ENCODE peak calls at places on chromosomes 1 and 21, in six cellular contexts. W is tibial nerve, J is H1, Y is ovary, R is sigmoid colon, D is SK-N-SH. H is an unnamed sample.
A peak's percentile ranks its signal among the peaks of the same experiment; 100 is the strongest.

GRCh38 chr1:211474426-211474825 is 17.5 kb downstream of the RD3 start:
- DNase-seq in D (no peak), R (no peak), W (no peak), J (no peak), Y (no peak), H (no peak)

GRCh38 chr21:26961704-26962103 is 5.2 kb downstream of the ADAMTS5 start:
- DNase-seq in Y (peak; percentile 59), R (no peak), J (peak; percentile 66), D (peak; percentile 24), W (no peak), H (no peak)

GRCh38 chr1:33178836-33179439 is 2.9 kb downstream of the TRIM62 start:
- DNase-seq in J (no peak), Y (no peak), W (no peak), D (no peak), R (no peak), H (peak; percentile 67)

GRCh38 chr1:168801032-168801745 is 72.2 kb upstream of the DPT start:
- DNase-seq in Y (no peak), J (no peak), R (no peak), W (no peak), D (no peak), H (no peak)

GRCh38 chr1:84390231-84390630 is 8.1 kb upstream of the DNASE2B start:
- DNase-seq in R (no peak), W (no peak), D (no peak), Y (no peak), J (no peak), H (no peak)

GRCh38 chr1:181159451-181160151 is 71.1 kb downstream of the IER5 start:
- DNase-seq in Y (no peak), R (peak; percentile 37), J (no peak), W (no peak), D (no peak), H (peak; percentile 71)

GRCh38 chr1:33342041-33342723 is 21.3 kb upstream of the A3GALT2 start:
- DNase-seq in D (no peak), J (peak; percentile 48), Y (peak; percentile 65), W (peak; percentile 79), R (peak; percentile 93), H (no peak)

GRCh38 chr1:185144233-185144632 is 12.5 kb downstream of the TRMT1L start:
- DNase-seq in Y (no peak), R (no peak), J (no peak), D (no peak), W (no peak), H (no peak)

GRCh38 chr1:173507205-173507846 is 30.2 kb downstream of the PRDX6 start:
- DNase-seq in D (no peak), Y (no peak), J (no peak), R (no peak), W (no peak), H (no peak)

GRCh38 chr1:228087771-228088251 is 5.3 kb downstream of the ARF1 start:
- DNase-seq in R (peak; percentile 58), Y (no peak), D (no peak), J (no peak), W (no peak), H (no peak)

GRCh38 chr1:179807691-179808485 is 64.8 kb downstream of the FAM163A start:
- DNase-seq in D (no peak), R (no peak), Y (no peak), J (no peak), W (no peak), H (no peak)

GRCh38 chr21:42237161-42237560 is 18.2 kb downstream of the ABCG1 start:
- DNase-seq in Y (no peak), D (no peak), R (no peak), W (no peak), J (no peak), H (no peak)

GRCh38 chr1:117284408-117285215 is 73.9 kb upstream of the VTCN1 start:
- DNase-seq in Y (no peak), D (peak; percentile 62), W (no peak), R (no peak), J (no peak), H (no peak)

GRCh38 chr1:34547043-34547674 is 207.7 kb upstream of the GJB5 start:
- DNase-seq in D (peak; percentile 18), Y (no peak), W (no peak), J (peak; percentile 55), R (no peak), H (no peak)

GRCh38 chr1:31923905-31924304 is 14.3 kb downstream of the PTP4A2 start:
- DNase-seq in J (no peak), W (no peak), D (no peak), R (no peak), Y (no peak), H (no peak)

DNA sequence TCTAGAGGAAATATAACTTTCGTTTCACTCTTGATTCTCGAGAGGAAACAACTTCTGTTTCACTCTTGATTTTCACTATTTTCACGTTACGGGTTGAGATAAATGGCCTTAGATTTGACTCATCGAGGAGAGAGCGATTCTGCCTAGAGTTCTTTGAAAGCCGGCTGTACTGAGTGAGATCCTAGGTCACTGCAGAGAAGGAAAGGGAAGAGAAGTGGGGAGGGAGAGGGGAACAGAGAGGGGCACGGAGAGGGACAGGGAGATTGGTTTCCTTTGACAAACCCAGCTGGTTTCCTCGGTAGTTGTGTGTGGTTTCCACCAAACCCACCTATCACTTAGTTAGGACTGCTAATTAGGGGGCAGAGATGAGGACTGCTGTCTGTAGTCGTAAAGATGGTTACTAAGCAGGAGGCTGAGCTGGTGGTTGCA is 21.6 kb upstream of the GPR137B start:
- DNase-seq in J (no peak), Y (no peak), R (no peak), D (no peak), W (no peak), H (no peak)
- H3K27ac ChIP-seq in J (no peak overlapping the region), Y (no peak overlapping the region), R (no peak overlapping the region), D (no peak overlapping the region), W (no peak overlapping the region), H (no peak overlapping the region)

GRCh38 chr21:15222711-15223110 is 157.9 kb upstream of the NRIP1 start:
- DNase-seq in J (no peak), R (no peak), W (no peak), Y (no peak), D (no peak), H (no peak)
- TF ChIP-seq EP300 in J (no peak), R (no peak), W (no peak), Y (no peak), D (no peak), H (no peak)

GRCh38 chr1:187949567-187949966 is 1120.8 kb downstream of the PLA2G4A start:
- DNase-seq in D (no peak), Y (no peak), W (no peak), R (no peak), J (no peak), H (no peak)
- H3K9me3 ChIP-seq in D (peaks cover 3% of the 10 kb centered on the region), Y (no peaks in the 10 kb centered on the region), W (peaks cover 4% of the 10 kb centered on the region), R (peaks cover 7% of the 10 kb centered on the region), J (peaks cover 11% of the 10 kb centered on the region), H (peaks cover 10% of the 10 kb centered on the region)

GRCh38 chr1:95252422-95252821 is 18.4 kb downstream of the RWDD3 start:
- DNase-seq in D (no peak), W (no peak), J (no peak), Y (no peak), R (no peak), H (no peak)
- H3K27ac ChIP-seq in D (no peak overlapping the region), W (no peak overlapping the region), J (no peak overlapping the region), Y (no peak overlapping the region), R (no peak overlapping the region), H (no peak overlapping the region)

DNA sequence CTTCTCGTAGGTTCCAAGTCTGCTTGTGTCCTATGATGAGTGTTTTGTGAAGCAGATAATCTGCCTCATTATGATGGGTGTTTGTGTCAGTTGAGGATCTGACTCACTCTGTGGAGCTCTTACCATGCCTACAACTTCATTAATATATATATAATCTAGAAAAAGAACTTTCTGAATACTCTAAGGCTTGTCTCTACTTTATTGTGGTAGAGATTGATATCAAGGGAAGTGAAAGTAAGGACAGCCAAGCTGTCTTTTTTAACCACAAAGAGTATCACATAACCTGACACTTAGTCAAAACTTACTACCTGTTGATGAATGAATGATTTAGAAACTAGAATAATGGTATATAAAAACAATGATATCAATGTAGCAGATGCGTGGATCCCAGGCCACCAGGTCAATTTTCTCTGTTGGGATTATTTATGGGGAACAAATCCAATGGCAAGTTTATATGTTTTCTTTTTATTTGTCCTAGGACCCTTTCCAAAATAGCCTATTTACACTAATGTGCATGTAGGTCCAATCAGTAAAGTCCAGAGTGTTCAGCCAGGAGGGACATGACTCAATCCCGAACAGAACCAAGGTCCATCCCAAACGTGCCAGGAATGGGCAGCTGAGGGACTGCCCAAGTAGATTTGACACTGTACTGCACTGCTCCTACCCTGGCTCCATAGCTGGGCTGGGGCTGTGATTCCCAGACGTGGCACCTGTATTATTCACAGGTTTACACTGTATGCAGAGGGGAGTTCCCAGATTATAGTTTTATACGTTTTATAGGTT is 182.3 kb upstream of the GREM2 start:
- DNase-seq in R (no peak), Y (no peak), J (no peak), W (no peak), D (no peak), H (no peak)
- TF ChIP-seq EP300 in R (no peak), Y (no peak), J (no peak), W (no peak), D (no peak), H (no peak)

H was measured in suprapubic skin.